ENCODE peak calls at places on chromosomes 7 and 10, in four cellular contexts. J, L, Y and P are unnamed samples.

GRCh38 chr7:24597014-24597413 is 23.8 kb downstream of the PALS2 start:
- DNase-seq in J (no peak), L (no peak), Y (no peak), P (no peak)

GRCh38 chr10:61931620-61932332 is 30.3 kb downstream of the ARID5B start:
- DNase-seq in J (no peak), L (no peak), Y (no peak), P (no peak)

GRCh38 chr10:42987121-42987541 is 89.7 kb upstream of the RET start:
- DNase-seq in J (no peak), L (no peak), Y (no peak), P (no peak)

GRCh38 chr10:86535057-86535882 is 13.7 kb upstream of the WAPL start:
- DNase-seq in J (peak; percentile 95), L (no peak), Y (no peak), P (no peak)

GRCh38 chr10:46079831-46080585 is 33.9 kb upstream of the MSMB start:
- DNase-seq in J (no peak), L (no peak), Y (no peak), P (no peak)

GRCh38 chr7:81031243-81031642 is 112.4 kb upstream of the SEMA3C start:
- DNase-seq in J (no peak), L (peak; percentile 11), Y (no peak), P (no peak)

GRCh38 chr10:102865620-102866019 is 3.6 kb upstream of the AS3MT start:
- DNase-seq in J (no peak), L (no peak), Y (no peak), P (no peak)

GRCh38 chr7:159218216-159219006 is 73.7 kb upstream of the VIPR2 start:
- DNase-seq in J (no peak), L (no peak), Y (no peak), P (no peak)

GRCh38 chr10:80471715-80472233 is 17.7 kb downstream of the TSPAN14 start:
- DNase-seq in J (no peak), L (no peak), Y (no peak), P (no peak)

GRCh38 chr7:141074162-141074989 is 512 bp downstream of the TMEM178B start:
- DNase-seq in J (no peak), L (no peak), Y (no peak), P (no peak)

GRCh38 chr10:43452356-43452914 is 15.5 kb downstream of the ZNF487 start:
- DNase-seq in J (no peak), L (no peak), Y (no peak), P (no peak)

GRCh38 chr7:155533827-155534690 is 12.3 kb downstream of the CNPY1 start:
- DNase-seq in J (peak; percentile 87), L (no peak), Y (no peak), P (no peak)

GRCh38 chr7:155531686-155532085 is 14.7 kb downstream of the CNPY1 start:
- DNase-seq in J (no peak), L (no peak), Y (no peak), P (no peak)

GRCh38 chr7:155534691-155535090 is 11.7 kb downstream of the CNPY1 start:
- DNase-seq in J (no peak), L (no peak), Y (no peak), P (no peak)

GRCh38 chr7:155532792-155533119 is 13.6 kb downstream of the CNPY1 start:
- DNase-seq in J (no peak), L (no peak), Y (no peak), P (no peak)

GRCh38 chr7:155533120-155533826 is 13.1 kb downstream of the CNPY1 start:
- DNase-seq in J (no peak), L (no peak), Y (no peak), P (no peak)
- H3K4me3 ChIP-seq in J (peak overlapping the region; percentile 31), L (no peak overlapping the region), Y (no peak overlapping the region), P (no peak overlapping the region)

DNA sequence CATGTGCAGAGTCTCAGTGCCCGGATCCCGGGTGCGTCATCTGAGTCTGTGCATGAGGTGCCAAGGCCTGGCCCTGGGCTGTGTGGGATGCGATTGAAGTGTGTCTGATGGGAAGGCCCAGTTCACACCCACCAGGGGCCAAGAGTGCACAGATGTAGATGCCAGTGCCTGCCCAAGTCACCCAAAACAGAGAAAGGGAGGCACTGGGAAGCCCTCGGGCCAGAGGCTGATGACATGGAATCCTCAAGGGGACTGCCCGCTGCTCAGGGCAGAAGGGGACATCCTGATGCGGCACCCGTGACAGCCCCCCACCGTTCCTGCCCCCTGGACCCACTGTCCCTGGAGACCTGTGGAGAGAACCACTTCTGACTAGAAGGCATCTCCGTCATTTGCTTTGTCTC is 72.2 kb upstream of the ZNF479 start:
- DNase-seq in J (no peak), L (no peak), Y (no peak), P (no peak)
- H3K4me3 ChIP-seq in J (no peak overlapping the region), L (no peak overlapping the region), Y (no peak overlapping the region), P (no peak overlapping the region)

GRCh38 chr10:68470300-68470699 is 1.5 kb downstream of the DNA2 start:
- DNase-seq in J (no peak), L (no peak), Y (no peak), P (no peak)
- H3K4me3 ChIP-seq in J (peak overlapping the region; percentile 73), L (peak overlapping the region; percentile 12), Y (peak overlapping the region; percentile 82), P (peak overlapping the region; percentile 30)

DNA sequence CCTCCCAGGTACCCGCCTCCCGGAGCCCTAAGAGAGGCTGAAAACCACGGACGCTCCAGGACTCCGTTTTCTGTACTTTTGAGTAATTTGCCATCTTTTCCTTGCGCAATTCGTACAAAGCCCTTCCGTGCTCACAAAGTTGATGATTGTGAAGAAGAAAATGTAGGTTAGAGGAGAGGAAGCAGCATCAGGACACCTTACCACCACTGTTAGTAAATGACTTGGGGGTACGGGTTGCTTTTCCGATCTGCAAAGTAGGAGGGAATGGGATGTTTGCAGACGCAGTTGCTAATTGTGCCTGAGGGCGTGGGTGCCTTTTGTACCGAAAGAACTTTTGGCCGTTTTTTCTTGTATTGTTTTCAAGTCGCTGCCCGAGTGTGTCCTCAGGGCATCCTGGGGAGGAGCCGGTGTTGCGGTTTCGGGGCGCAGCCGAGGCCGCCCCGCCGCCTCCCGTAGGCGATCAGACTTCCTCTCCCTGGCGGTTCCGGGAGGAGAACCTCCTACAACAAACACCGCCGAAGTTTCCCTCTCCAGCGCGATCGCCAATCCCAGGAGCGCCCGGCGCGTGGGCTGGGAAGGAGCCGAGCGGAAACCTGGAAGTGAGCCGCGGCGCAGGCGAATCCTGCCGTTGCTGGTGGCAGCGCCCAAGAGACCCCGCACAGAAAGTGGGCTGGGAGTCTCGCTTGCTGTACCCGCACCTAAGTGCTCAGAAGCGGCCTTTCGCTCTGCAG is 985 bp downstream of the PRR15 start:
- DNase-seq in J (peak; percentile 68), L (peak; percentile 2), Y (no peak), P (peak; percentile 31)
- H3K4me3 ChIP-seq in J (peak overlapping the region; percentile 62), L (peak overlapping the region; percentile 2), Y (peak overlapping the region; percentile 45), P (peak overlapping the region; percentile 53)

DNA sequence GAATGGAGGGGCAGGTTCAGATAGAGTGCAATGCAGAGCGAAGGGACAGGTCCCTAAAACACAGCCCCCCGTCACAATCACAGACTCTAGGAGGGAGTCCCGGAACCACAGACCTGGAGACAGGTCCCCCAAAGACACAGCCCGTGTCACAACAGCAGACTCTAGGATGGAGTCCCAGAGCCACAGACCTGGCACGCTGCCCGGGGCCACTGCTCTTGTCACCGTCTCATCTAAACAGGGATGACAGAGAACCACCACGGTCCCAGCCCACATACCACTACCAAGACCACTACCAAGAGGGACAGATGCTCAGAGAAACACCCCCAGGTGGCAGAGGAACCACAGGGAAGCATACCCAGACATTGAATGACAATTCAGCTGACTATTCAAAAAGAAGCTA is 183.9 kb downstream of the TCERG1L start:
- DNase-seq in J (no peak), L (no peak), Y (no peak), P (no peak)
- H3K4me3 ChIP-seq in J (no peak overlapping the region), L (no peak overlapping the region), Y (no peak overlapping the region), P (no peak overlapping the region)

GRCh38 chr10:511849-512191 is 177.6 kb downstream of the DIP2C start:
- DNase-seq in J (no peak), L (no peak), Y (no peak), P (no peak)
- H3K4me3 ChIP-seq in J (no peak overlapping the region), L (no peak overlapping the region), Y (no peak overlapping the region), P (no peak overlapping the region)

GRCh38 chr7:94344826-94345225 is 49.9 kb upstream of the COL1A2 start:
- DNase-seq in J (no peak), L (peak; percentile 61), Y (no peak), P (peak; percentile 58)
- H3K4me3 ChIP-seq in J (no peak overlapping the region), L (no peak overlapping the region), Y (no peak overlapping the region), P (no peak overlapping the region)

GRCh38 chr7:74501298-74501697 is 47.6 kb downstream of the GTF2IRD1 start:
- DNase-seq in J (no peak), L (no peak), Y (no peak), P (no peak)
- H3K4me3 ChIP-seq in J (no peak overlapping the region), L (no peak overlapping the region), Y (no peak overlapping the region), P (no peak overlapping the region)